ENCODE peak calls at places on chromosomes 6 and 20, in nine cellular contexts. C is heart right ventricle; H is esophagus squamous epithelium; D is OCI-LY7; A is CD4-positive, CD25-positive, alpha-beta regulatory T cell; K is neuronal stem cell; I is pancreas; X is GM23248; S is heart left ventricle. G is an unnamed sample.

GRCh38 chr20:57442888-57443239 is 51.7 kb downstream of the RBM38 start:
- DNase-seq in S (no peak), X (no peak), C (no peak), K (no peak), D (no peak), I (peak; percentile 87), A (no peak), H (no peak), G (no peak)

GRCh38 chr6:125267806-125268523 is 33.8 kb downstream of the HDDC2 start:
- DNase-seq in K (no peak), C (no peak), X (no peak), S (no peak), D (no peak), A (no peak), I (no peak), H (no peak), G (no peak)

GRCh38 chr6:167398214-167399050 is 73.5 kb downstream of the TTLL2 start:
- DNase-seq in K (no peak), A (no peak), D (no peak), C (no peak), S (no peak), I (no peak), X (no peak), H (no peak), G (no peak)

GRCh38 chr6:7507600-7507999 is 33.9 kb upstream of the DSP start:
- DNase-seq in K (no peak), C (no peak), D (no peak), S (no peak), H (no peak), X (no peak), I (no peak), A (no peak), G (no peak)

GRCh38 chr6:31687321-31687720 is 6.5 kb upstream of the LY6G5C start:
- DNase-seq in A (no peak), X (no peak), I (no peak), K (no peak), D (no peak), S (no peak), H (no peak), C (no peak), G (no peak)

GRCh38 chr6:27129095-27129815 is 118.2 kb upstream of the PRSS16 start:
- DNase-seq in I (no peak), A (no peak), K (no peak), D (peak; percentile 18), H (no peak), S (no peak), X (no peak), C (no peak), G (no peak)

GRCh38 chr6:84547341-84547794 is 217.0 kb downstream of the TBX18 start:
- DNase-seq in A (no peak), D (no peak), I (no peak), S (no peak), K (no peak), X (no peak), C (no peak), H (no peak), G (no peak)

GRCh38 chr6:71621918-71622519 is 264.3 kb upstream of the RIMS1 start:
- DNase-seq in H (no peak), A (no peak), S (no peak), C (no peak), I (no peak), K (no peak), D (peak; percentile 4), X (peak; percentile 40), G (no peak)

GRCh38 chr6:151240036-151240685 is 394 bp downstream of the AKAP12 start:
- DNase-seq in C (peak; percentile 76), H (no peak), S (peak; percentile 90), A (no peak), D (no peak), X (peak; percentile 79), K (peak; percentile 92), I (peak; percentile 64), G (peak; percentile 72)

GRCh38 chr20:62944746-62945145 is 6.8 kb downstream of the GID8 start:
- DNase-seq in D (no peak), A (no peak), I (no peak), S (no peak), H (no peak), X (no peak), K (no peak), C (no peak), G (no peak)
- H3K36me3 ChIP-seq in D (peaks cover 95% of the 10 kb centered on the region), A (peaks cover 79% of the 10 kb centered on the region), I (peaks cover 43% of the 10 kb centered on the region), S (peaks cover 30% of the 10 kb centered on the region), H (peaks cover 40% of the 10 kb centered on the region), X (peaks cover 27% of the 10 kb centered on the region), K (peaks cover 53% of the 10 kb centered on the region), C (peaks cover 90% of the 10 kb centered on the region), G (peaks cover 86% of the 10 kb centered on the region)

GRCh38 chr20:38172344-38172743 is 7.3 kb upstream of the TGM2 start:
- DNase-seq in A (no peak), K (no peak), C (no peak), I (no peak), X (peak; percentile 66), D (no peak), H (no peak), S (no peak), G (peak; percentile 22)
- H3K4me1 ChIP-seq in A (no peaks in the 10 kb centered on the region), K (no peaks in the 10 kb centered on the region), C (peaks cover 24% of the 10 kb centered on the region), I (no peaks in the 10 kb centered on the region), X (peaks cover 52% of the 10 kb centered on the region), D (no peaks in the 10 kb centered on the region), H (peaks cover 53% of the 10 kb centered on the region), S (peaks cover 10% of the 10 kb centered on the region), G (peaks cover 50% of the 10 kb centered on the region)

DNA sequence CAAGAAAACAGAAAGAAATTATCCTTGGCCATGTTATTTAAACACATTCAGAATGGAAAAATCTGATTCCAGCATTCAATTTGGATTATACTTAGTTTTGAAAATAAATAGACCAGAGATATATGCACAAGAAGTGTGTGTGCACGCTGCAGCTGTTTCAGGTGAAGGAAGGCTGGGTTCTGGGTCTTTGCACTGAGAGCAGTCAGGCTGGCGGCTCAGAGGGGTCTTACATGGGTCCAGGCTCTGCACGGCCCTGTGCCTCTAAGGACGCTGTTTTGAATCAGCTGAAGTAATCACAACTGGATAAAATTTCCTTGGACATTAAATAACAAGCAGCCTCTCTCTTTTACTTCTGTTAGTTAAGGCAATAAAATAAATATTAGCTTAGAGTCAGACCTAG is 31.8 kb downstream of the GCLC start:
- DNase-seq in K (no peak), A (no peak), D (no peak), X (no peak), I (no peak), H (no peak), S (no peak), C (no peak), G (no peak)
- H3K27ac ChIP-seq in K (no peak overlapping the region), A (no peak overlapping the region), D (no peak overlapping the region), X (no peak overlapping the region), I (peak overlapping the region; percentile 57), H (no peak overlapping the region), S (no peak overlapping the region), C (no peak overlapping the region), G (no peak overlapping the region)

DNA sequence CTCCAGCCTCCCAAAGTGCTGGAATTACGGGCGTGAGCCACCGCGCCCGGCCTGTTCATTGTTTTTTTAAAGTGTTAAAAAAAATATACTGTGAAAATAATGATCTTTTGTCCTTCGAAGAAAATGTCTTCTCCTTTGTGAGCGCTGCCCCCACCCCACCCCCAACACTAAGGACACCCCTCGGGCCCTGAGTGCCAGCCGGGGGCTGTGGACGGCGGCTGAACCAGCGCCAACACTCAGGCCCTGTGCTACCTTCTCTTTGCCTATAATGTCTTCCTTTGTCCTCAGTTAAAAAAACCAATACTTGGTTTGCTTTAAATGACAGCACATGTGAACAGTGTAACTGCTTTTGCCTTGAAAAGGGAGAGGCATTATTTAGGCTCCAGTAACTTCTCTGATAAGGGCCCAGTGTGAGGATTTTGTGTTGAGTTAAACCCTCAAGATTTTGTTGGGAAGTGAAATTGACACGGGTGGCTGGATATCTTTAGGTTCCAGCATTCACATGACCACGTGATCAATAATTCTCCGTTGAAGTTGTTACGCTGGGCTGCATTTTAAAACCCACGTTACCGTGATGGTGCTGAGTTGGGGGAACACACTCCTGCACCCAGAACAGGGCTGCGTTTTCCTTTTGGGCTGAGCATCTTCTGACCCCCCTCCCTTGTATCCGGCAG is 9.5 kb upstream of the ADRM1 start:
- DNase-seq in D (no peak), I (peak; percentile 31), A (no peak), S (no peak), H (no peak), C (no peak), X (no peak), K (no peak), G (no peak)
- H3K36me3 ChIP-seq in D (no peaks in the 10 kb centered on the region), I (peaks cover 44% of the 10 kb centered on the region), A (peaks cover 44% of the 10 kb centered on the region), S (peaks cover 31% of the 10 kb centered on the region), H (peaks cover 25% of the 10 kb centered on the region), C (peaks cover 83% of the 10 kb centered on the region), X (peaks cover 7% of the 10 kb centered on the region), K (peaks cover 34% of the 10 kb centered on the region), G (peaks cover 16% of the 10 kb centered on the region)

GRCh38 chr6:136786708-136787107 is 5.6 kb downstream of the MAP3K5 start:
- DNase-seq in C (no peak), H (no peak), S (no peak), D (no peak), K (no peak), I (no peak), X (no peak), A (no peak), G (no peak)

GRCh38 chr6:136784910-136785746 is 7.1 kb downstream of the MAP3K5 start:
- DNase-seq in I (no peak), H (no peak), C (peak; percentile 37), A (peak; percentile 40), X (no peak), K (no peak), D (peak; percentile 63), S (peak; percentile 68), G (no peak)

GRCh38 chr6:136790411-136791295 is 1.6 kb downstream of the MAP3K5 start:
- DNase-seq in X (no peak), C (no peak), D (no peak), S (no peak), A (no peak), I (no peak), K (no peak), H (no peak), G (no peak)

GRCh38 chr6:136787726-136788068 is 4.6 kb downstream of the MAP3K5 start:
- DNase-seq in I (no peak), X (no peak), A (no peak), S (no peak), D (no peak), H (no peak), C (no peak), K (no peak), G (no peak)

DNA sequence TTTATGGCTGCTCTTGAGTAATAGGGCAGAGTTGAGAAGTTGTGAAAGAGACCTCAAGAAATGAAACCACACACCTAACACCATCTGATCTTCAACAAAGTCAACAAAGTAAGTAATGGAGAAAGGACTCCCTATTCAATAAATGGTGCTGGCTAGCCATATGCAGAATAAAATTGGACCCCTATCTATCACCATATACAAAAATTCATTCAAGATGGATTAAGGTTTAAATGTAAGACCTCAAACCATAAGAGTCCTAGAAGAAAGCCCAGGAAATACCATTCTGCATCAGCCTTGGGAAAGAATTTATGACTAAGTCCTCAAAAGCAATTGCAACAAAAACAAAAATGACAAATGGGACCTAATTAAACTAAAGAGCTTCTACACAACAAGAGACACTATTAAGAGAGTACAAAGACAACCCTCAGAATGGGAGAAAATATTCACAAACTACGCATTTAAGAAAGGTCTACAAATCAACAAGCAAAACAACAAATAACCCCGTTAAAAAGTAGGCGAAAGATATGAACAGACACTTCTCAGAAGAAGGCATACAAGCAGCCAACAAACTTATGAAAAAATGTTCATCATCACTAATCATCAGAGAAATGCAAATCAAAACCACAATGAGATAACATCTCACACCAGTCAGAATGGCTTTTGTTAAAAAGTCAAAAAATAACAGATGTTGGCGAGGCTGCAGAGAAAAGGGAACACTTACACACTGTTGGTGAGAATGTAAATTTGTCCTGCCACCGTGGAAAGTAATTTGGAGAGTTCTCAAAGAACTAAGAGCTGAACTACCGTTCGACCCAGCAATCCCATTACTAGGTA is 4.0 kb downstream of the MAP3K5 start:
- DNase-seq in X (peak; percentile 78), K (no peak), A (peak; percentile 83), H (no peak), S (no peak), D (no peak), I (no peak), C (no peak), G (peak; percentile 82)
- H3K4me1 ChIP-seq in X (peaks cover 32% of the 10 kb centered on the region), K (peaks cover 2% of the 10 kb centered on the region), A (peaks cover 76% of the 10 kb centered on the region), H (peaks cover 83% of the 10 kb centered on the region), S (peaks cover 6% of the 10 kb centered on the region), D (peaks cover 60% of the 10 kb centered on the region), I (peaks cover 40% of the 10 kb centered on the region), C (peaks cover 47% of the 10 kb centered on the region), G (peaks cover 51% of the 10 kb centered on the region)